ENCODE peak calls at places on chromosomes 5 and 9, in eight cellular contexts. J, V, O, Z, M, K, R and Q are unnamed samples.

GRCh38 chr5:150412319-150413175 is at the start of gene CD74:
- DNase-seq in J (peak; percentile 78), V (peak; percentile 91), O (no peak), Z (peak; percentile 63), M (peak; percentile 72), K (peak; percentile 95), R (peak; percentile 80), Q (peak; percentile 90)

GRCh38 chr5:1789838-1790462 is 9.7 kb downstream of the MRPL36 start:
- DNase-seq in J (no peak), V (no peak), O (no peak), Z (peak; percentile 59), M (no peak), K (no peak), R (no peak), Q (no peak)

GRCh38 chr5:175383350-175383749 is 60.6 kb downstream of the DRD1 start:
- DNase-seq in J (no peak), V (no peak), O (no peak), Z (peak; percentile 10), M (no peak), K (no peak), R (no peak), Q (no peak)

GRCh38 chr5:173835662-173836061 is 52.5 kb upstream of the CPEB4 start:
- DNase-seq in J (no peak), V (no peak), O (no peak), Z (no peak), M (no peak), K (no peak), R (no peak), Q (no peak)

GRCh38 chr5:181166812-181167733 is 19.7 kb downstream of the OR2V2 start:
- DNase-seq in J (no peak), V (no peak), O (no peak), Z (no peak), M (no peak), K (no peak), R (no peak), Q (no peak)

GRCh38 chr9:111036946-111037743 is 1.1 kb downstream of the LPAR1 start:
- DNase-seq in J (no peak), V (no peak), O (no peak), Z (no peak), M (no peak), K (no peak), R (no peak), Q (peak; percentile 20)

GRCh38 chr9:109341561-109341960 is 20.7 kb upstream of the EPB41L4B start:
- DNase-seq in J (no peak), V (no peak), O (no peak), Z (no peak), M (no peak), K (no peak), R (no peak), Q (no peak)

GRCh38 chr9:87622098-87622497 is 103.8 kb upstream of the CTSL start:
- DNase-seq in J (no peak), V (no peak), O (no peak), Z (no peak), M (no peak), K (no peak), R (no peak), Q (no peak)

GRCh38 chr9:112860466-112860865 is 30.2 kb downstream of the SLC46A2 start:
- DNase-seq in J (no peak), V (no peak), O (no peak), Z (no peak), M (no peak), K (no peak), R (no peak), Q (no peak)

GRCh38 chr9:13171261-13171660 is 108.2 kb downstream of the MPDZ start:
- DNase-seq in J (no peak), V (no peak), O (no peak), Z (no peak), M (no peak), K (no peak), R (no peak), Q (no peak)

GRCh38 chr9:88011005-88011766 is 36.9 kb upstream of the CDK20 start:
- DNase-seq in J (no peak), V (no peak), O (no peak), Z (peak; percentile 33), M (no peak), K (no peak), R (no peak), Q (no peak)

GRCh38 chr5:132426525-132427138 is 57.1 kb downstream of the SLC22A5 start:
- DNase-seq in J (peak; percentile 46), V (no peak), O (no peak), Z (peak; percentile 96), M (peak; percentile 30), K (peak; percentile 92), R (no peak), Q (peak; percentile 68)

GRCh38 chr5:128163991-128164390 is 80.4 kb downstream of the SLC12A2 start:
- DNase-seq in J (no peak), V (no peak), O (no peak), Z (peak; percentile 72), M (no peak), K (no peak), R (no peak), Q (no peak)

GRCh38 chr5:91206734-91207133 is 176.4 kb downstream of the ARRDC3 start:
- DNase-seq in J (no peak), V (no peak), O (no peak), Z (peak; percentile 56), M (no peak), K (no peak), R (no peak), Q (no peak)

GRCh38 chr9:107732781-107733529 is 243.4 kb upstream of the KLF4 start:
- DNase-seq in J (peak; percentile 41), V (no peak), O (no peak), Z (peak; percentile 81), M (no peak), K (no peak), R (no peak), Q (no peak)

GRCh38 chr5:179874136-179874535 is 15.5 kb upstream of the MRNIP start:
- DNase-seq in J (no peak), V (no peak), O (no peak), Z (no peak), M (no peak), K (peak; percentile 49), R (no peak), Q (no peak)